ENCODE peak calls at places on chromosomes 1 and 21, in eight cellular contexts. D, U, A, W, L, B, N and G are unnamed samples. For H3K27me3 and H3K4me1, the result is how much of the 10 kb centered on the place peaks cover.

GRCh38 chr1:25245809-25246599 is 1.2 kb downstream of the RSRP1 start:
- DNase-seq in D (no peak), L (no peak), U (no peak), N (peak), W (no peak), B (no peak), A (no peak), G (no peak)

GRCh38 chr1:220681220-220681847 is 8.8 kb upstream of the C1orf115 start:
- DNase-seq in N (no peak), W (no peak), D (no peak), U (no peak), B (no peak), L (no peak), A (no peak), G (no peak)

GRCh38 chr1:79575424-79575823 is 568.9 kb upstream of the ADGRL4 start:
- DNase-seq in B (no peak), L (no peak), D (no peak), A (no peak), U (no peak), N (no peak), W (no peak), G (no peak)

GRCh38 chr1:172143384-172144025 is 277.0 kb upstream of the C1orf105 start:
- DNase-seq in W (no peak), N (no peak), D (no peak), L (no peak), U (no peak), A (no peak), B (no peak), G (no peak)

GRCh38 chr1:185155600-185156320 is 993 bp downstream of the TRMT1L start:
- DNase-seq in B (no peak), A (no peak), U (no peak), D (no peak), W (no peak), L (no peak), N (peak), G (no peak)

GRCh38 chr1:228875741-228876140 is 140.5 kb downstream of the RHOU start:
- DNase-seq in N (no peak), U (no peak), W (no peak), L (no peak), A (no peak), B (no peak), D (peak), G (no peak)

GRCh38 chr1:201536542-201536941 is 2.4 kb upstream of the NAV1 start:
- DNase-seq in N (no peak), W (no peak), D (no peak), A (peak), L (no peak), B (peak), U (no peak), G (no peak)

GRCh38 chr1:92274939-92275338 is 23.8 kb downstream of the GLMN start:
- DNase-seq in N (no peak), W (no peak), L (no peak), B (no peak), A (no peak), U (no peak), D (no peak), G (no peak)

GRCh38 chr1:207991331-207991914 is 80.5 kb upstream of the CD34 start:
- DNase-seq in L (no peak), U (no peak), W (no peak), B (peak), D (no peak), A (no peak), N (no peak), G (no peak)

GRCh38 chr1:229129306-229130027 is 141.4 kb upstream of the RAB4A start:
- DNase-seq in B (no peak), W (peak), D (no peak), N (no peak), A (no peak), L (no peak), U (no peak), G (no peak)

GRCh38 chr1:185768371-185768770 is 34.2 kb downstream of the HMCN1 start:
- DNase-seq in L (no peak), U (no peak), D (no peak), A (no peak), N (no peak), W (no peak), B (no peak), G (no peak)

GRCh38 chr1:6634278-6635052 is 9.8 kb downstream of the THAP3 start:
- DNase-seq in B (peak), U (peak), N (peak), D (no peak), W (peak), L (no peak), A (peak), G (peak)

GRCh38 chr21:34991366-34991967 is 57.6 kb downstream of the RUNX1 start:
- DNase-seq in U (no peak), L (no peak), N (no peak), D (no peak), A (no peak), W (no peak), B (no peak), G (no peak)

GRCh38 chr1:228031276-228031995 is 24.6 kb downstream of the WNT3A start:
- DNase-seq in N (no peak), D (no peak), L (no peak), B (no peak), W (no peak), A (peak), U (no peak), G (no peak)

GRCh38 chr1:55140546-55140983 is 74.6 kb downstream of the USP24 start:
- DNase-seq in A (peak), U (peak), L (peak), B (peak), D (no peak), W (peak), N (peak), G (peak)

GRCh38 chr1:109498161-109498801 is 4.4 kb downstream of the CYB561D1 start:
- DNase-seq in B (no peak), U (no peak), A (no peak), D (no peak), L (no peak), N (peak), W (peak), G (peak)

GRCh38 chr1:93878501-93878888 is 511 bp downstream of the DNTTIP2 start:
- DNase-seq in W (peak), U (no peak), L (no peak), D (no peak), N (peak), A (peak), B (peak), G (no peak)

GRCh38 chr21:42147386-42148020 is 71.4 kb upstream of the ABCG1 start:
- DNase-seq in U (no peak), A (no peak), D (no peak), N (no peak), B (no peak), L (no peak), W (no peak), G (no peak)

GRCh38 chr1:167599839-167600581 is 30.0 kb upstream of the RCSD1 start:
- DNase-seq in B (peak), L (no peak), A (peak), U (no peak), N (peak), D (no peak), W (peak), G (peak)

GRCh38 chr1:234309598-234310459 is 63.4 kb upstream of the COA6 start:
- DNase-seq in W (peak), L (no peak), U (peak), D (no peak), N (peak), A (peak), B (peak), G (peak)

DNA sequence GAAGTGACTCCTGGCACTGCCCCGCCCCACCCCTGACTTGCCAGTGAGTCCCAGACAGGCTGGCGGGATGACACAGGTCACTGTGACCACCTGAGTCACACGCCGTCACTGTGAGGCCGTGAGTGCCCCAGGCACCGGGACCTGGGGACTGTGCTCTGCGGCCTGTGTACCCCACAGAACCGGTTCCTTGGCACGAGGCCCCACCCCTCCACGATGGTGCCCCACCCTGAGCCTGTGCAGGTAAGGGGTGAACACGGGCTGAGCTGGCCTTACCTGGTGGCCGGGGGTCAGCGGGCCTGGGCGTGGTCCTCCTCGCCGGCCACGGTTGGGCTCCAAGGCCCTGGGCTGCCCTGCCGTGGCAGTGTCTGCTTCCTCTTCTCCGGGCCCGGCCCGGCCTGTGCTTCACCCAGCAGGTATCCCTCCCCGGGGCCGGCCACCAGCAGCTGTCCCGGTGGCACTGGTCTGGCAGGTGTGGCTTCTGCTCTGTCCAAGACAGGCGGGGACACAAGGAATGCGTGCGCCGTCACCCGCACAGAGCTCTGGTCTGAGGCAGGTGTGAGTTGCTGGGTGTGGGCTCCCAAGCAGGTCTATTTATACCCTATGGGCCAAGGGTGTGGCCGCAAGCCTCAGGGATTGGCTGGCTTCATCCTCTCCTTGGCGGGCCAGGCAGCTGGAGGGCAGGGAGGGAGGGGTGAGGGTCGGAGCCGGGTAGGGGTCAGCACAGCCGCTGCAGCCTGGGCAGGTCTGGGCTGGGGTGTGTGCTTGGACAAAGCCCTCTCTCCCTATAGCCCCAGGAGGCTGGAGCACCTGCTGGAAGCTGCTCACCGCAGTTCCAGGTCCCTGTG is at the start of gene RNF223:
- DNase-seq in D (no peak), W (no peak), A (no peak), L (no peak), U (no peak), N (no peak), B (peak), G (no peak)
- H3K27me3 ChIP-seq in D (under half), W (under half), A (half or more), L (under half), U (under half), N (under half), B (under half), G (under half)

GRCh38 chr1:157089789-157090188 is 9.8 kb downstream of the ETV3L start:
- DNase-seq in D (no peak), U (no peak), W (no peak), A (no peak), N (no peak), B (no peak), L (no peak), G (no peak)
- TF ChIP-seq CTCF in D (no peak), U (no peak), W (no peak), A (no peak), N (no peak), B (no peak), L (no peak), G (no peak)

GRCh38 chr1:243735457-243735856 is 114.6 kb downstream of the AKT3 start:
- DNase-seq in N (no peak), U (no peak), B (no peak), A (no peak), D (no peak), W (no peak), L (no peak), G (no peak)
- H3K4me1 ChIP-seq in N (under half), U (under half), B (under half), A (under half), D (under half), W (under half), L (under half), G (under half)

DNA sequence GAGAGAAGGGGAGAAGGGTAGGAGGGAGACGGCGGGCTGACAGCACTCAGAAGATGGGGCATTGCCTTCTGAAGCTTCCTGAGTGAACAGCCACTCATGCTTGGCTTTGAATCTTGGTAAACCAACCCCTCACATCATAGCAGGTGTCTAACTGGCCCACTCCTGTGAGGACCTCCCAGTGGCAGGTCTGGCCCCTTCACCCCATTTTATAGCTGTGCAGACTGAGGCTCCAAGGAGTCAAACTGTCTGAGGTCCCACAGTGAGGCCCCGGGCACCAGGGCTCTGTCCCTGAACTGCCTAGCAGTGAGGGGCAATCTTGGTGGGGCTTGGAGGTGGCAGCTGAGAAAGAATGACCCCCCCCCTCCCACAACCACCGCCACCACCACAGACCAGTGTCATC is 41.0 kb downstream of the SDC3 start:
- DNase-seq in D (no peak), W (no peak), L (no peak), N (no peak), A (no peak), U (no peak), B (no peak), G (no peak)
- H3K27me3 ChIP-seq in D (under half), W (under half), L (under half), N (under half), A (under half), U (under half), B (under half), G (under half)